ENCODE peak calls at places on chromosomes 3 and 15, in four cellular contexts. W, K, J and Y are unnamed samples. For H3K36me3, the result is how much of the 10 kb centered on the place peaks cover.

GRCh38 chr3:27939940-27940339 is 217.8 kb upstream of the EOMES start:
- DNase-seq in W (no peak), K (no peak), J (no peak), Y (no peak)

GRCh38 chr15:79595995-79596622 is 164.0 kb downstream of the MINAR1 start:
- DNase-seq in W (peak), K (no peak), J (no peak), Y (peak)

GRCh38 chr15:32119286-32119685 is 89.0 kb downstream of the CHRNA7 start:
- DNase-seq in W (no peak), K (no peak), J (no peak), Y (no peak)

GRCh38 chr3:126649556-126650092 is 5.3 kb downstream of the TXNRD3 start:
- DNase-seq in W (no peak), K (no peak), J (no peak), Y (no peak)

GRCh38 chr3:61569856-61570255 is 8.5 kb downstream of the PTPRG start:
- DNase-seq in W (no peak), K (no peak), J (no peak), Y (no peak)

GRCh38 chr3:105715372-105715771 is 153.4 kb downstream of the CBLB start:
- DNase-seq in W (no peak), K (no peak), J (no peak), Y (no peak)

GRCh38 chr3:179182892-179183291 is 34.7 kb downstream of the PIK3CA start:
- DNase-seq in W (no peak), K (no peak), J (no peak), Y (no peak)

GRCh38 chr15:89399390-89400120 is 64.9 kb upstream of the POLG start:
- DNase-seq in W (no peak), K (no peak), J (no peak), Y (no peak)

GRCh38 chr15:56817266-56817665 is 84.0 kb upstream of the ZNF280D start:
- DNase-seq in W (no peak), K (no peak), J (no peak), Y (no peak)

GRCh38 chr15:45854455-45855202 is 219.8 kb downstream of the SQOR start:
- DNase-seq in W (no peak), K (no peak), J (no peak), Y (no peak)

GRCh38 chr15:97729270-97729669 is 231.2 kb upstream of the ARRDC4 start:
- DNase-seq in W (no peak), K (no peak), J (no peak), Y (no peak)

GRCh38 chr3:69209413-69209812 is 87.0 kb upstream of the LMOD3 start:
- DNase-seq in W (no peak), K (no peak), J (no peak), Y (no peak)

GRCh38 chr3:102163039-102163817 is 271.6 kb upstream of the ZPLD1 start:
- DNase-seq in W (peak), K (peak), J (peak), Y (peak)

GRCh38 chr15:62352817-62353216 is 187.7 kb upstream of the C2CD4B start:
- DNase-seq in W (no peak), K (no peak), J (no peak), Y (no peak)

GRCh38 chr3:24818055-24818454 is 323.4 kb upstream of the THRB start:
- DNase-seq in W (no peak), K (no peak), J (no peak), Y (no peak)

GRCh38 chr15:68421798-68422402 is 10.1 kb downstream of the ITGA11 start:
- DNase-seq in W (peak), K (peak), J (peak), Y (no peak)

GRCh38 chr3:123311201-123311600 is 109.5 kb downstream of the SEC22A start:
- DNase-seq in W (no peak), K (no peak), J (no peak), Y (no peak)

GRCh38 chr15:69604050-69604378 is 151.4 kb downstream of the RPLP1 start:
- DNase-seq in W (no peak), K (no peak), J (no peak), Y (no peak)

GRCh38 chr15:48112242-48112641 is 8.5 kb upstream of the SLC24A5 start:
- DNase-seq in W (no peak), K (no peak), J (no peak), Y (no peak)

GRCh38 chr15:85558747-85559327 is 178.4 kb downstream of the AKAP13 start:
- DNase-seq in W (no peak), K (no peak), J (no peak), Y (no peak)

GRCh38 chr3:68996356-68996995 is 17.0 kb downstream of the EOGT start:
- DNase-seq in W (no peak), K (no peak), J (no peak), Y (no peak)

GRCh38 chr3:72191211-72191960 is 406.4 kb upstream of the PROK2 start:
- DNase-seq in W (no peak), K (no peak), J (no peak), Y (no peak)

GRCh38 chr3:100966807-100967206 is 26.4 kb downstream of the ABI3BP start:
- DNase-seq in W (no peak), K (no peak), J (no peak), Y (no peak)

GRCh38 chr15:60649845-60650548 is 171.1 kb upstream of the ICE2 start:
- DNase-seq in W (no peak), K (no peak), J (no peak), Y (no peak)

GRCh38 chr3:153379516-153379915 is 217.5 kb downstream of the RAP2B start:
- DNase-seq in W (no peak), K (no peak), J (no peak), Y (no peak)

GRCh38 chr15:99476413-99477222 is 89.2 kb upstream of the MEF2A start:
- DNase-seq in W (peak), K (peak), J (peak), Y (no peak)

GRCh38 chr15:25905140-25905539 is 42.0 kb upstream of the ATP10A start:
- DNase-seq in W (peak), K (no peak), J (no peak), Y (no peak)

GRCh38 chr3:115279939-115280338 is 132.9 kb upstream of the ZBTB20 start:
- DNase-seq in W (no peak), K (no peak), J (no peak), Y (no peak)

GRCh38 chr3:148962513-148962912 is 28.8 kb upstream of the GYG1 start:
- DNase-seq in W (peak), K (no peak), J (no peak), Y (no peak)

GRCh38 chr3:78887029-78887428 is 880.8 kb downstream of the ROBO1 start:
- DNase-seq in W (no peak), K (no peak), J (no peak), Y (no peak)

GRCh38 chr3:122392868-122393844 is 9.2 kb downstream of the FAM162A start:
- DNase-seq in W (no peak), K (no peak), J (no peak), Y (no peak)

GRCh38 chr3:42640129-42640528 is 13.4 kb upstream of the ZBTB47 start:
- DNase-seq in W (no peak), K (no peak), J (no peak), Y (no peak)
- H3K36me3 ChIP-seq in W (under half), K (half or more), J (under half), Y (half or more)

GRCh38 chr3:53231532-53232511 is 24.0 kb downstream of the TKT start:
- DNase-seq in W (peak), K (peak), J (no peak), Y (no peak)
- H3K36me3 ChIP-seq in W (under half), K (half or more), J (under half), Y (under half)

GRCh38 chr15:74543583-74543982 is 2.6 kb downstream of the ARID3B start:
- DNase-seq in W (no peak), K (no peak), J (no peak), Y (no peak)

GRCh38 chr15:74543043-74543422 is 2.0 kb downstream of the ARID3B start:
- DNase-seq in W (no peak), K (no peak), J (no peak), Y (no peak)

GRCh38 chr15:74545061-74545460 is 4.0 kb downstream of the ARID3B start:
- DNase-seq in W (no peak), K (no peak), J (no peak), Y (no peak)

GRCh38 chr15:74548236-74548635 is 7.2 kb downstream of the ARID3B start:
- DNase-seq in W (no peak), K (no peak), J (no peak), Y (no peak)

DNA sequence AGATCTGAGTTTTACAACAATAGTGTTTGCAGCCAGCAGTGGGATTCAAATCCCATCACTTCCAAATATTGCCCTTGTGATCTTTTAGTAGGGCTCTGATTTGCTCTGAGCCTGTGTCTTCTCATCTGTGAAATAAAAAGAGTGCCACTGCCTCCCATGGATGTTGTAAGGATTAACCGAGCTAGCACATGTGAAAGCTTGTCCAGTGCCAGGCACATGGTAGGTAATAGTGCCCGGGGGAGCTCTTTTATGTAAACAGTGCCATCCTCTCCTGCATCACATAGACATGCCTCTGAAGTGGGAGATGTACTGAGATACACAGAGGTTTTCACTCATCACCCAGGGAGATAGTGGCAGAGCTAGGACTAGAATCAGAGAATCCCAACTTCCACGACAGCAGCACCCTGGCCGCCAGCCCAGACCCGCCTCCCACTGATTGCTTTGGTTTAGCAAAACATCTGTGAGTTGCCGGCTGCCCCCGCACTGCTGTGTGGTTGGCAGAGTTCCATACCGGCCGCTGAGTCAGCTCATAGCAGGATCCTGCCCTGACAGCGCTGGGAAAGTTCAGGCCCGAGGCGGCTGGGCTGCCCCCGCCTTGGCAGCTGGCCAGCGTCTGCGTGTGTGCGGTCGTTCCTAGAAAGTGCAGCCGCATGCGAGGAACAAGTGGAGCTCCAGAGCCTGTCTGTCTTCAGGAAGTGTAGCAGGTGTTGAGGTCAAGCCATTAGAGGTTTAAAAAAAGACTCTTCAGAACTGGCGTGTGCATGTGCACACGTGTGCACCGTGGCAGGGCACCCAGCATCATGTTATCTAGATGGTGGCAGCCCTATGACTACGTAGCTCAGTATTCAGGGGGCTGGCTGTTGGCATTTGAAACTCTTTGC is 5.0 kb downstream of the ARID3B start:
- DNase-seq in W (peak), K (peak), J (peak), Y (peak)
- H3K36me3 ChIP-seq in W (under half), K (under half), J (under half), Y (under half)

GRCh38 chr3:160088492-160089137 is 100.0 kb downstream of the IL12A start:
- DNase-seq in W (no peak), K (no peak), J (no peak), Y (no peak)

GRCh38 chr3:160092760-160093159 is 104.1 kb downstream of the IL12A start:
- DNase-seq in W (no peak), K (no peak), J (no peak), Y (no peak)

GRCh38 chr3:160094562-160094961 is 105.9 kb downstream of the IL12A start:
- DNase-seq in W (no peak), K (no peak), J (no peak), Y (no peak)

GRCh38 chr3:160091441-160091840 is 102.8 kb downstream of the IL12A start:
- DNase-seq in W (no peak), K (no peak), J (no peak), Y (no peak)

GRCh38 chr3:160090653-160091052 is 102.0 kb downstream of the IL12A start:
- DNase-seq in W (no peak), K (no peak), J (no peak), Y (no peak)
- H3K36me3 ChIP-seq in W (under half), K (under half), J (under half), Y (under half)

GRCh38 chr3:9747267-9747666 is 2.5 kb upstream of the OGG1 start:
- DNase-seq in W (no peak), K (no peak), J (no peak), Y (no peak)
- H3K36me3 ChIP-seq in W (under half), K (half or more), J (under half), Y (under half)

DNA sequence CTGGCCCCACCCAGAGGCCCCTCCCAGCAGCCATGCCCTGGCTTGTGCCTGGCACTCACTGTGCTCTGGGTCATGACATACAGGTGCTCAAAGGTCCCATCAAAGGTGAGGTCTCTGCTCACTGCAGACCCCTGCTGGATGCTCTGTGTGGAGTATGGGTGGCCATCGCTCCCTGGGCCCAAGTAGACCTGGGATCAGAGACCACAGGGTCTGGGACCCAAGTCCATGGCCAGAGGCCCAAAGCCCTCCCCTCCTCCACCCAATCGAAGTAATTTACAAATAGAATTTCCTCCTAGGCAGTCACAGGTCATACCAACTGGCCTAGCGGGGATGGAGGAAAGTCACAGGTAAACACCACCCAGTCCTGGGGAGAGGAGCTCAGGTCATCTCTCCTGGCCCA is 7.6 kb downstream of the PLXNB1 start:
- DNase-seq in W (no peak), K (no peak), J (no peak), Y (no peak)
- H3K36me3 ChIP-seq in W (under half), K (under half), J (under half), Y (under half)

GRCh38 chr3:16289144-16289889 is 24.3 kb downstream of the OXNAD1 start:
- DNase-seq in W (no peak), K (no peak), J (no peak), Y (no peak)
- H3K36me3 ChIP-seq in W (under half), K (under half), J (under half), Y (under half)

GRCh38 chr3:70982274-70982673 is 601.3 kb downstream of the FOXP1 start:
- DNase-seq in W (no peak), K (no peak), J (no peak), Y (no peak)
- H3K36me3 ChIP-seq in W (under half), K (under half), J (under half), Y (under half)

DNA sequence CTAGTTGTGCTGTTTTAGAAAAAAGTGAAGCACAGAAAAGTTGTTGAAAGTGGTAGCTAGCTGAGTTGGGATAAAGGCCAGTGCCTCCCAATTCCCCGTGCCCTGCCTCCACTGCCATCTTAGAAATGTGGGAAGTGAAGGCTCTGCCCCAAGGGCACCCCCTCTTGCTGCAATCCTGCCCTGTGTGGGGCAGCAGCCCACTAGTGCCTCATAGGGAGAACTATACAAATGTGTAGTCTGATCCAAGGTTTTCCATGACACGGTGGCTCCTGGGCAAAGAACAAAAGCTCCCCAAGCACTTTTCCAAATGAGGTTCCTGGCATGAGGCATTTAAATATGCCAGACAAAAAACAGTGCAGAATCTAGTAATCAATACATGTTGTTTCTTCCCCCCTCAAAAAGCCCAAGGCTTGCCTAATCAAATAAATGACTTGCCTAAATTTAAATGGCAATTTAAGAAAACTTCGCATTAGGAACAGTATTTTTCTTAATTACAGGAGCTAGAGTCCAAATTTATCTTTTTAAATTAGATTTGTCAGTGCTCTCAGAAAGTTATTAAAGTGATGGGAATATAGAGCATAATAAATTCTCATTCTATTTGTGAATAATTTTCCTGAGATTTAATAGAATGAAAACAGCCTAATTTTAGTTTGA is 83.8 kb downstream of the GHSR start:
- DNase-seq in W (no peak), K (no peak), J (no peak), Y (no peak)
- H3K36me3 ChIP-seq in W (under half), K (under half), J (under half), Y (under half)